ENCODE peak calls at places on chromosomes 2 and 18, in four cellular contexts. D, G, N and X are unnamed samples.

GRCh38 chr18:23872701-23873550 is 141.6 kb upstream of the TTC39C start:
- DNase-seq in D (peak), G (no peak), N (peak), X (no peak)

GRCh38 chr18:56901919-56902318 is 245.0 kb upstream of the BOD1L2 start:
- DNase-seq in D (no peak), G (no peak), N (no peak), X (no peak)

GRCh38 chr2:163347982-163348842 is 387.6 kb downstream of the FIGN start:
- DNase-seq in D (no peak), G (peak), N (peak), X (peak)

GRCh38 chr18:59564516-59564915 is 132.7 kb downstream of the CCBE1 start:
- DNase-seq in D (no peak), G (no peak), N (no peak), X (no peak)

GRCh38 chr2:3778016-3778415 is 74.6 kb downstream of the DCDC2C start:
- DNase-seq in D (no peak), G (no peak), N (no peak), X (no peak)

GRCh38 chr2:62382122-62382521 is 123.9 kb downstream of the TMEM17 start:
- DNase-seq in D (no peak), G (no peak), N (peak), X (no peak)

GRCh38 chr2:28360742-28361293 is 31.8 kb upstream of the FOSL2 start:
- DNase-seq in D (peak), G (no peak), N (peak), X (no peak)

GRCh38 chr2:136572335-136572734 is 193.0 kb upstream of the THSD7B start:
- DNase-seq in D (no peak), G (no peak), N (no peak), X (no peak)

GRCh38 chr2:137910641-137911040 is 53.6 kb upstream of the HNMT start:
- DNase-seq in D (peak), G (no peak), N (no peak), X (no peak)

GRCh38 chr2:97910403-97911209 is 85.1 kb downstream of the TMEM131 start:
- DNase-seq in D (no peak), G (no peak), N (no peak), X (no peak)

GRCh38 chr18:64888956-64889355 is 740.1 kb upstream of the LINC00305 start:
- DNase-seq in D (no peak), G (no peak), N (no peak), X (no peak)

DNA sequence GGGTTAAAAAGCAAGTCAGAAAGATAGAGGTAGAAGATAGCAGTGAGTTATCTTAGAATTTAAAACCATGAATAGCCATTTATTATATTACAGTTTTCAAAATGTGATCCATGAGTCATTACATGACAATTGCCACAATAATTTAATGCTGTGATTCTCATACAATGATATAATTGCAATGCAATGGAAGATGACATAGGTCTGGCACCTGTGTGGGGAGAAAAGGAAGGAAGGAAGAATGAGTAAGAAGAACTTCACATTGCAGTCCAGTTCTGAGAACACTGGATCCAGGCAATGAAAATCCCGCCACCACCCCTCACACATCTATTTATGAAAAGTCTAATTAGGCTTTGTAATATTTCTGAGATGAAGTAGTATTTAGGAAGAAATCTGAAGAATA is 738.1 kb upstream of the LINC00305 start:
- DNase-seq in D (no peak), G (no peak), N (no peak), X (no peak)
- TF ChIP-seq CTCF in D (no peak), G (no peak), N (no peak), X (no peak)

DNA sequence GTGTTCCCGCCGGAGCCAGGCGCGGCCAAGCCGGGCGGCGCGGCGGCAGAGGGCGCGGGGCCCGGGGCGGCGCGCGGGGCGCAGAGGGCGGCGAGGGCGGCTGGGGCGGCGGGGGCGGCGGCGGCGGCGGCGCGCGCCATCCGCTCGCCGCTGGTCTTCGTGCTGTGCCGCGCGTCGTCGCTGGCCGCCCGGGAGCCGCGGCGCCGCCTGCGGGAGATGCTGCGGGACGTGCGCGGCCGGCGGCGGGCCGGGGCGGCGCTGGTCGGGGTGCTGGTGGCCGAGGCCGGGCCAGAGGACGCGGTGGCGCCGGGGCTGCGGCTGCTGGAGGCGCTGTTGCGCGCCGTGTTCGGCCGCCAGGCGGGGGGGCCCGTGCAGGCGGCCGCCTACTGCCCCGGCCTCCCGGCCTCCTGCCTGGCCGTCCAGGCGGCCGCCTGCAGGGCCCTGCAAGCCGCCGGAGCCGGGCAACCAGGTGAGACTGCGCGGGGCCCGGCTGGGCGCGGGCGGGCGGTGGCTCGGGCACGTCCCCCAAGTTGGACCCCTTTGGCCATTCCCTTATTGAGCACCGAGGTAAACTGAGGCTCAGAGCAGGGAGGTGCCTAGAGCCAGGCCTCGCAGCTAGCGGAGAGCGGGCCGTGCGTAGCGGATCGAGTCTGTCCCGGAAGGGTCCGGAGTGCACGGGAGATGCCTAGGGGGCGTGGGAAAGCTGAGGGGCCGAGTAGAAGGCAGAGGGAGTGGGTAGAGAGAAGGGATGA is 584 bp downstream of the C2orf72 start:
- DNase-seq in D (no peak), G (peak), N (no peak), X (peak)
- TF ChIP-seq CTCF in D (no peak), G (no peak), N (no peak), X (no peak)

DNA sequence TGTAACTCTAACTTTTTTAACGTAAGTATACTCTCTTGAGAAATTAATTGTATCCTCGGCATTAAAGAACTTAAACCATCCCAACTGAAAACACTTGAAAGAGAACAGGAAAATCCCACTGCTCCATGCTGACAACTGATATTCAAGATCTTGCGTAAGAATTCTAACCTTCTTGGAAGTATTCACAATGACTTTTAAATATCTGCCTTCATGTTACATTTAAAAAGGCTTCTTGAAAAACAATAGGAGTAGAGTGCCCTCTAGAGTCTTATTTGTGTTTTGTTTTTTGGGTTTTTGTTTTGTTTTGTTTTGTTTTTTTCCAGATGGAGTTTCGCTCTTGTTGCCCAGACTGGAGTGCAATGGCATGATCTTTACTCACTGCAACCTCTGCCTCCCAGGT is 65.4 kb upstream of the DNAJC10 start:
- DNase-seq in D (peak), G (no peak), N (peak), X (no peak)
- TF ChIP-seq CTCF in D (peak), G (peak), N (peak), X (peak)

DNA sequence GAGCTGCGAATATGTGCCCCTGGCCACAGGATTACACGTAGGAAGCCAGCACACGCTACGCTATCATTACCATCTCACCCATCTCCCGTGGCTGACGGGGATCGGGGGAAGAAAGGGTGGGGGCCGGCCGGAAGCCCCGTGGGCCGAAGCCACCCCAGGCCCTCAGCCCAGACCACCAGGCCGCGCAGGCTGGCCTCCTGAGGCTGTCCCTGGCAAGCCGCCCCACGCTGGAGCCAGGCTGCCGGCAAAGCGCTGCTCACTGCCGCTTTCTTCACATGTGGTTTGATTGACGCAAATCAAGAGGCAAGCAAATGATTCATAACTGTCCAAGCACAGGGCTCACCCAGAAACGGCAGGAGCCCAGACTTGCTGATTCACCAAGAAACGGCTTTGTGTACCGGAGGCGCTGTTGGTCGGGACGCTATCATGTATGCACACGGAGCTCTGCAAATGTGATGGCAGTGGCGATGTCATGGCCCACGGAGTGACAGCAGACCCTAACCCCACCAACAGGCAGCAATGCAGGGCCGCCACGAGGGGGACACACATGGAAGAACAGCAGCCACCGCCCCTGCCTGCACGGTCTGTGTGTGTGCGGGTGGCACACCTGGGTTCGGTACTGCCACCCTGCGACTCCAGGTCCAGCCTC is 125.7 kb downstream of the HDAC4 start:
- DNase-seq in D (peak), G (no peak), N (peak), X (no peak)
- TF ChIP-seq CTCF in D (no peak), G (no peak), N (no peak), X (no peak)

DNA sequence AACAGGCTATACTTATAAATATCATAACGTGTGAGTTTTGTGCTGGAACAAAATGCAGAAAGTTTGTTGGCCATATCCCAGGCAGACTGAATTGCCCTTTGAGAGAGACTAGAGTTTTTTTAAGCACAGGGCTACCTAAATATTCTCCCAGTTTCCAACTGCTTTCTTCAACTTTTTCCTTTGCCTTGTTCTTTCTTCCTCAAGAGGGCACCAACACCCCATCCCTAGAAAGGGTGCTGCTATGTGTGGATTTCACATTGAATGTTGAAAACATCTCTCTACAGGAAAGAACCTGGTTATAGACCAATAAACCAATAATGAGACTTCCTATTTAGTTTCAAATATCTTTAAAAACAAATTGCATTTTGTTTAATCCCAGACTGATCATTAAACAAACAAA is 87.9 kb downstream of the ICOS start:
- DNase-seq in D (peak), G (peak), N (no peak), X (peak)
- TF ChIP-seq CTCF in D (peak), G (no peak), N (peak), X (peak)

DNA sequence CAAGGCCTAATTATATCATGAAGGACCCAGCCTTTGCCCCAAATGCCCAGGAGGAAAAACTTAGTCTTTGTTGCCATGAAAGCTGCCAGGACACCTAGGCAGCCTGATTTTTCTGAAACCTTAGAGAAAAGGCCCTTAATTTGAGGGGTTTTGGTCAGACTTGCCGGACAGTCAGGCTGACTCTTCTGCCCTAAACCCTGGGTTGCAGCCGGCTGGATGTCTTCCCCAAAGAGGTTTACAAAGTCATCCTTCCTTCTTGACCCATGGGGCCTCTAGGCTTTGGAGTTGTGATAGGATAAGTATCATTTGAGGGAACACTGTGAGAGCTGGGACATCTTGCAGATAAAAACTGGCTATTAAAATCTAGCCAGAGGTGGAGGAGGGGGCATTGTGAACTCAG is 2.4 kb upstream of the HOXD1 start:
- DNase-seq in D (no peak), G (no peak), N (no peak), X (no peak)
- TF ChIP-seq CTCF in D (no peak), G (no peak), N (no peak), X (no peak)

GRCh38 chr2:172938713-172939375 is 136.8 kb upstream of the MAP3K20 start:
- DNase-seq in D (no peak), G (no peak), N (no peak), X (no peak)

GRCh38 chr2:172943563-172943962 is 132.1 kb upstream of the MAP3K20 start:
- DNase-seq in D (no peak), G (no peak), N (no peak), X (no peak)

DNA sequence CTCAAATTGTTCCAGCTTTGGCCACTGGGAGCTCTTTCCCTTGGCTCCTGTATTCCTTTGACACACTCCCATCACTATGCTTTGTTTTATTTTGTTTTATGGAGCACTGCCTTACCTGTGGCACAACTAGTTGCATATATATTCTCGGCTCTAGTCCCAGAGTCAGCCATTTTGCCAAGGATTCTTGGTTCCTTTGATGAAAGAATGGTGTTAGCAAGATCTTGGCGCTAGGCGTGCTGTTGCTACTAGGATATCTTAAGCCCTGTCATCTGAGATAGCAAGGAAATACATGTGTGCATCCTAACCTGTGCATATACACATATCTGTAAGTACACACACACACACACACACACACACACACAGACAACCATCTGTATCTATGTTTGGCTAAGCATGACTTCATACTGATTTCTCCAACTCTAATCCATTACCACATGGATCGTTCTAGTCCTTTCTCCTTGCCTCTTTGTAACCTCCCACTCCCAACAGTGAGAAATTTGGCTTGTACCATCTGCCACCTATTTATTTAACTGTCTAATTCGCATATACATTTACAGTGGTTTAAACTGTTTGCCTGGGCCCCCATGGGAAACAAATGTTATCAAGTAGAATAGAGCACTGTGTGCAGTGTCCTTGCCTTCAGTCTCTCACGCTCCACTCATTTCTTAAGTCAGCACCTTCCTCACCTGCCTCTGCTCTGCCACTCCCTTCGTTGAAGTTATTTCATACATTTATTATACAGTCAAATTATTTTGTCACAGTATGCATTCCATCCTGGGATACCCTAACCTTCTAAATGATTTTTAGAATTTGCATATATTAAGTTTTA is 137.5 kb upstream of the MAP3K20 start:
- DNase-seq in D (no peak), G (no peak), N (no peak), X (no peak)
- TF ChIP-seq CTCF in D (no peak), G (no peak), N (peak), X (no peak)

GRCh38 chr2:224613543-224614317 is 28.6 kb upstream of the CUL3 start:
- DNase-seq in D (no peak), G (no peak), N (no peak), X (no peak)

GRCh38 chr2:224608104-224608503 is 22.9 kb upstream of the CUL3 start:
- DNase-seq in D (no peak), G (no peak), N (peak), X (no peak)

GRCh38 chr2:224612581-224612980 is 27.4 kb upstream of the CUL3 start:
- DNase-seq in D (no peak), G (no peak), N (no peak), X (no peak)

DNA sequence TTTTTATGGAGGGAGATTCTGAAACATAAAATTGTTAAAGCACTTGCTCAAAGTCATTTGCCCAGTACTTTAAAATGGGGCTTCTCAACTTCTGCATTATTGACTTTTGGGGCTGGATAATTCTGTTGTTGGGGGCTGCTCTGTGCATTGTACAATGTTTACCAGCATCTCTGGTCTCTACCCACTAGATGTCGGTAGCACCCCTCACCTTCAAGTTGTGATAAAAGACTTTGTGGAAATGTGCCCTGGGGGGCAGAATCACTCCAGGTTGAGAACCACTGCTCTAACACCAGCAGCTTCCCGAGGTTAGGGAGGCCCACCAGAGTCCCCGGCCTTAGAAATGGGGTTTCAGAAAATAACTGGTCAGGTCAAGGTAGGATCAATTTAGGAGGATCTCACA is 26.8 kb upstream of the CUL3 start:
- DNase-seq in D (no peak), G (peak), N (no peak), X (no peak)
- TF ChIP-seq CTCF in D (no peak), G (no peak), N (peak), X (no peak)